ENCODE peak calls at places on chromosome 19, in eight cellular contexts. O is kidney; H is cardiac fibroblast; Q is stimulated activated CD4-positive, alpha-beta T cell treated with anti-CD3 and anti-CD28 coated beads, Interleukin-12 subunit alpha, Interleukin-12 subunit beta, amount 100 ng/mL, for 4 hours; J is tibial artery; F is heart right ventricle; V is Daoy; Z is DMS53. X is an unnamed sample.

GRCh38 chr19:22918221-22918620 is 84.8 kb downstream of the ZNF728 start:
- DNase-seq in J (no peak), Z (no peak), H (no peak), F (no peak), O (no peak), V (no peak), Q (no peak), X (no peak)

GRCh38 chr19:43562698-43563241 is 12.6 kb downstream of the XRCC1 start:
- DNase-seq in Z (no peak), V (peak), J (peak), H (peak), F (peak), Q (peak), O (peak), X (peak)

GRCh38 chr19:4800591-4801081 is 9.1 kb downstream of the FEM1A start:
- DNase-seq in O (peak), V (no peak), F (peak), J (no peak), Q (no peak), H (no peak), Z (no peak), X (no peak)

GRCh38 chr19:6685482-6685881 is 15.5 kb upstream of the TNFSF14 start:
- DNase-seq in O (peak), H (no peak), J (no peak), Z (no peak), Q (no peak), V (no peak), F (no peak), X (no peak)

GRCh38 chr19:3443840-3444694 is 36.3 kb downstream of the SMIM24 start:
- DNase-seq in O (no peak), F (peak), V (no peak), Z (no peak), J (no peak), H (peak), Q (no peak), X (no peak)

GRCh38 chr19:42478765-42479307 is 36.1 kb upstream of the CXCL17 start:
- DNase-seq in J (no peak), Q (no peak), V (no peak), O (no peak), H (no peak), Z (no peak), F (no peak), X (no peak)

GRCh38 chr19:5170329-5170745 is 170.3 kb downstream of the PTPRS start:
- DNase-seq in Z (no peak), J (no peak), F (no peak), Q (peak), H (no peak), O (peak), V (peak), X (peak)

GRCh38 chr19:15154002-15154612 is 46.7 kb downstream of the NOTCH3 start:
- DNase-seq in Z (peak), Q (no peak), V (peak), J (peak), F (no peak), O (no peak), H (peak), X (peak)

X was measured in LHCN-M2.